ENCODE peak calls at places on chromosomes 3 and 15, in nine cellular contexts. D, X, Q, U, H, J, P, L and M are unnamed samples.

GRCh38 chr15:70063284-70063991 is 34.3 kb downstream of the TLE3 start:
- DNase-seq in D (no peak), X (no peak), Q (no peak), U (no peak), H (peak; percentile 7), J (no peak), P (no peak), L (no peak), M (no peak)

GRCh38 chr15:92118162-92118935 is 264.8 kb downstream of the SLCO3A1 start:
- DNase-seq in D (no peak), X (no peak), Q (peak; percentile 47), U (no peak), H (peak; percentile 60), J (peak; percentile 85), P (no peak), L (no peak), M (no peak)

GRCh38 chr3:57464801-57465200 is 79.3 kb downstream of the DNAH12 start:
- DNase-seq in D (no peak), X (no peak), Q (no peak), U (no peak), H (peak; percentile 3), J (no peak), P (no peak), L (no peak), M (no peak)

GRCh38 chr15:80615783-80616391 is 79.2 kb upstream of the ABHD17C start:
- DNase-seq in D (peak; percentile 83), X (peak; percentile 76), Q (peak; percentile 64), U (no peak), H (peak; percentile 54), J (peak; percentile 96), P (peak; percentile 68), L (peak; percentile 55), M (peak; percentile 62)

GRCh38 chr15:101051291-101052030 is 132.3 kb downstream of the LRRK1 start:
- DNase-seq in D (peak; percentile 2), X (no peak), Q (no peak), U (no peak), H (no peak), J (no peak), P (no peak), L (no peak), M (no peak)

GRCh38 chr15:91124155-91124554 is 24.1 kb downstream of the SV2B start:
- DNase-seq in D (no peak), X (no peak), Q (no peak), U (no peak), H (no peak), J (no peak), P (no peak), L (no peak), M (no peak)

GRCh38 chr3:129837057-129837631 is 56.4 kb downstream of the TMCC1 start:
- DNase-seq in D (no peak), X (no peak), Q (no peak), U (no peak), H (peak; percentile 18), J (no peak), P (no peak), L (no peak), M (no peak)

GRCh38 chr3:66486646-66487045 is 14.2 kb downstream of the LRIG1 start:
- DNase-seq in D (no peak), X (no peak), Q (peak; percentile 61), U (no peak), H (peak; percentile 92), J (peak; percentile 90), P (no peak), L (no peak), M (no peak)

GRCh38 chr15:85667491-85668424 is 127.0 kb downstream of the KLHL25 start:
- DNase-seq in D (no peak), X (no peak), Q (peak; percentile 96), U (peak; percentile 71), H (peak; percentile 99), J (peak; percentile 99), P (no peak), L (peak; percentile 48), M (peak; percentile 55)

GRCh38 chr3:129013491-129013891 is 12.4 kb downstream of the EFCC1 start:
- DNase-seq in D (no peak), X (no peak), Q (no peak), U (no peak), H (no peak), J (no peak), P (no peak), L (no peak), M (no peak)

GRCh38 chr15:73328149-73328820 is 40.5 kb downstream of the HCN4 start:
- DNase-seq in D (no peak), X (no peak), Q (no peak), U (no peak), H (no peak), J (no peak), P (no peak), L (no peak), M (no peak)

GRCh38 chr3:33437556-33438283 is 2.5 kb downstream of the UBP1 start:
- DNase-seq in D (no peak), X (no peak), Q (no peak), U (no peak), H (peak; percentile 77), J (peak; percentile 34), P (no peak), L (no peak), M (peak; percentile 29)

DNA sequence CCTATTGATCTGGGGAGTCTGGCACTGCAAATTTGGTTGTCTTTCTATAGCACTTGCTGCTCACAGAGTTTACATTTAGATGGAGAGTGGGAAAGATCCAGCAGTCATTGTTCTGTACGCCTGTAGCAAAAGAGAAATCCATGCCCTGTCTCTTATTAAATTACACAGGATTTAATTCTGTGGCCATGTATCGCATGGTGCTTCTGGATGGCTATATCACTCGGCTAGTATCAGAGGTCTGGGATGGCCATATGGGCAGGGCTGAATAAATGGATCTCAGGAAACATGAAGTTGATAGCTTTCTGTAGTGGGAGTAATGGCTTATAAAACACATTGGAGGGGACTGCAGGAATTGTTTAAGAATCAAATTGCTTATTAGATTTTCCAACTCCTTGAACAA is 325.8 kb upstream of the DPH6 start:
- DNase-seq in D (peak; percentile 75), X (no peak), Q (no peak), U (no peak), H (no peak), J (no peak), P (no peak), L (no peak), M (no peak)
- TF ChIP-seq CTCF in D (no peak), X (no peak), Q (no peak), U (no peak), H (no peak), J (no peak), P (no peak), L (no peak), M (no peak)

DNA sequence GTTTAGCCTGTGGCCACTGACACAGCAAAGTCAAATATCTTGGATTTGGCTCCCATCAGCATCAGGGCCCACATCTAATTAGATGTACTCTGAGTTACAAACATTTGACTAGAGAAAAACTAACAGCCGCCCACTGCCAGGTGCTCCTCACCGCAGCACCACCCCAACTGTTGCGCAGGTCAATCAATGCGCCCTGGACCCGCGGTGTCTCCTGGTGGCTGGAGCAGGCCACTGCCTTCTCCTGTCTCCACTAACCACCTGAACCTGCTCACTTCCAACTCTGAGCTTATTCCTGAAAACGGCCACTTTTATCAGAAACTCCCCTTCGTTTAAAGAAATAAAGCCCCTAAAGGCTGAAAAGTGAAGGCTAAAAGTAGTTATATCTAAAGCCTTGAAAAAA is 4.3 kb downstream of the RIOX2 start:
- DNase-seq in D (no peak), X (no peak), Q (no peak), U (no peak), H (no peak), J (no peak), P (no peak), L (no peak), M (no peak)
- TF ChIP-seq CTCF in D (peak; percentile 39), X (no peak), Q (no peak), U (no peak), H (no peak), J (no peak), P (no peak), L (no peak), M (no peak)

GRCh38 chr3:11539677-11540076 is 104.0 kb downstream of the VGLL4 start:
- DNase-seq in D (no peak), X (no peak), Q (no peak), U (no peak), H (no peak), J (no peak), P (no peak), L (no peak), M (no peak)
- TF ChIP-seq CTCF in D (peak; percentile 4), X (no peak), Q (no peak), U (no peak), H (no peak), J (no peak), P (no peak), L (no peak), M (no peak)

GRCh38 chr3:50410185-50410584 is 50.9 kb upstream of the TMEM115 start:
- DNase-seq in D (no peak), X (no peak), Q (no peak), U (no peak), H (no peak), J (no peak), P (no peak), L (no peak), M (no peak)
- TF ChIP-seq CTCF in D (no peak), X (no peak), Q (no peak), U (no peak), H (no peak), J (no peak), P (no peak), L (no peak), M (no peak)

GRCh38 chr15:99283739-99284138 is 32.5 kb downstream of the LRRC28 start:
- DNase-seq in D (no peak), X (no peak), Q (no peak), U (no peak), H (no peak), J (no peak), P (no peak), L (no peak), M (no peak)

GRCh38 chr15:99275525-99276128 is 24.3 kb downstream of the LRRC28 start:
- DNase-seq in D (no peak), X (no peak), Q (no peak), U (no peak), H (no peak), J (no peak), P (no peak), L (no peak), M (no peak)

GRCh38 chr15:99282129-99282528 is 30.8 kb downstream of the LRRC28 start:
- DNase-seq in D (no peak), X (no peak), Q (no peak), U (no peak), H (no peak), J (no peak), P (no peak), L (no peak), M (no peak)

GRCh38 chr15:99279290-99279689 is 28.0 kb downstream of the LRRC28 start:
- DNase-seq in D (no peak), X (no peak), Q (no peak), U (no peak), H (no peak), J (no peak), P (no peak), L (no peak), M (no peak)

DNA sequence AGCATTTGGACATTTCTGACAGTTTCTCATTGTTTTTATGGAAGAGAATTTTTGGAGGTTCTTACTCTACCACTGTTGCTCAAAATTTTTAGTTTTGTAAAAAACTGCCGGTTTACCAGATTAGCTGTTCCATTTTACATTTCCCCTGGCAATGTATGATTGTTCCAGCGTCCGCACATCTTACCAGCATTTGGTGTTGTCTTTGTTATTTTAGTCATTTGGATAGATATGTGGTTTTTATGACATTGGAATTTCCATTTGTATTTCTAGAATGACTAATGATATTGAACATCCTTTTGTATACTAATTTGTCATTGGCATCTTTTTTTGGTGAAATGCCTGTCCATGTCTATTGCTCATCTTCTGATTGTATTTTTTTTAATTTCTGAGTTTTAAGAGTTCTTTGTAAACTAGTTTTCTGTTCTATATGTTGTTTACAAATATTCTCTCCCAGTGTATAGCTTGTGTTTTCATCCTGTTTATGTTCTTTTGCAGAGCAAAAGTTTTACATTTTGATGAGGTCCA is 28.6 kb downstream of the LRRC28 start:
- DNase-seq in D (no peak), X (no peak), Q (no peak), U (no peak), H (no peak), J (no peak), P (no peak), L (no peak), M (no peak)
- TF ChIP-seq CTCF in D (no peak), X (no peak), Q (no peak), U (no peak), H (no peak), J (no peak), P (no peak), L (no peak), M (no peak)